ENCODE peak calls at places on chromosomes 3 and 15, in ten cellular contexts. B is memory B cell; G is NCI-H187; H is GM12891; T is A172; M is stimulated activated CD4-positive, alpha-beta T cell treated with anti-CD3 and anti-CD28 coated beads, Interleukin-4, amount 100 ng/mL, for 1 hour; E is islet precursor cell; C is substantia nigra; N is T-helper 2 cell treated with Interferon-gamma antibody and Interleukin-4, amounts not matched to agents 5 μg/mL and 100 μg/mL, for 36 hours; Q is left cardiac atrium. A is an unnamed sample.

GRCh38 chr3:190345027-190345821 is 23.0 kb upstream of the CLDN1 start:
- DNase-seq in C (no peak), Q (peak; percentile 36), M (no peak), B (no peak), T (peak; percentile 92), G (no peak), E (no peak), N (no peak), H (no peak), A (no peak)

GRCh38 chr3:72004749-72005292 is 219.9 kb upstream of the PROK2 start:
- DNase-seq in C (no peak), B (no peak), T (peak; percentile 91), N (no peak), H (no peak), M (no peak), Q (no peak), G (no peak), E (no peak), A (no peak)

GRCh38 chr15:89809093-89809786 is 5.4 kb downstream of the ANPEP start:
- DNase-seq in Q (no peak), G (no peak), E (no peak), C (no peak), H (no peak), N (no peak), B (no peak), T (no peak), M (no peak), A (peak; percentile 49)

GRCh38 chr3:45964139-45964538 is 20.9 kb downstream of the CXCR6 start:
- DNase-seq in E (no peak), C (no peak), T (no peak), Q (no peak), M (peak; percentile 30), N (peak; percentile 74), H (peak; percentile 53), G (no peak), B (no peak), A (no peak)

GRCh38 chr3:134801204-134801958 is 6.3 kb downstream of the EPHB1 start:
- DNase-seq in H (no peak), M (no peak), E (no peak), B (no peak), T (no peak), G (no peak), Q (no peak), N (no peak), C (no peak), A (no peak)

GRCh38 chr3:154252759-154253638 is 71.3 kb downstream of the DHX36 start:
- DNase-seq in B (peak; percentile 46), H (peak; percentile 26), N (peak; percentile 56), M (peak; percentile 75), Q (peak; percentile 92), E (peak; percentile 94), T (peak; percentile 84), C (peak; percentile 93), G (peak; percentile 60), A (peak; percentile 93)

GRCh38 chr3:71659758-71660666 is 65.2 kb downstream of the EIF4E3 start:
- DNase-seq in B (no peak), T (no peak), Q (no peak), E (no peak), H (no peak), M (no peak), C (no peak), N (no peak), G (no peak), A (no peak)

GRCh38 chr15:31405200-31405929 is 78.7 kb downstream of the KLF13 start:
- DNase-seq in Q (no peak), N (no peak), B (no peak), E (no peak), T (peak; percentile 67), G (no peak), C (no peak), M (no peak), H (no peak), A (no peak)

GRCh38 chr15:78077053-78077859 is at the start of gene TBC1D2B:
- DNase-seq in B (peak; percentile 37), C (peak; percentile 40), M (peak; percentile 79), G (no peak), T (no peak), H (peak; percentile 81), E (peak; percentile 71), N (peak; percentile 64), Q (peak; percentile 68), A (peak; percentile 88)

GRCh38 chr3:48238506-48239085 is 2.3 kb upstream of the ZNF589 start:
- DNase-seq in T (no peak), E (no peak), C (no peak), B (no peak), N (no peak), G (no peak), H (no peak), Q (no peak), M (no peak), A (no peak)

GRCh38 chr3:160106905-160107861 is 118.0 kb upstream of the C3orf80 start:
- DNase-seq in T (no peak), E (peak; percentile 82), G (no peak), H (no peak), B (no peak), N (no peak), Q (no peak), M (no peak), C (no peak), A (no peak)

GRCh38 chr3:43996379-43997301 is 245.0 kb upstream of the TOPAZ1 start:
- DNase-seq in M (peak; percentile 9), Q (no peak), H (peak; percentile 18), C (peak; percentile 62), N (no peak), E (peak; percentile 83), B (peak; percentile 23), T (no peak), G (no peak), A (no peak)

GRCh38 chr3:53788038-53788437 is 58.2 kb downstream of the CHDH start:
- DNase-seq in E (no peak), T (no peak), Q (no peak), B (no peak), M (no peak), G (no peak), C (no peak), H (no peak), N (no peak), A (no peak)

GRCh38 chr3:20916966-20917606 is 731.1 kb upstream of the SGO1 start:
- DNase-seq in B (no peak), C (no peak), N (no peak), E (no peak), T (no peak), H (no peak), Q (no peak), M (no peak), G (no peak), A (no peak)

GRCh38 chr3:106673926-106674569 is 703.2 kb upstream of the CCDC54 start:
- DNase-seq in B (no peak), T (no peak), C (no peak), N (no peak), H (no peak), E (no peak), G (no peak), Q (no peak), M (no peak), A (no peak)

GRCh38 chr3:174002543-174002942 is 605.0 kb downstream of the NLGN1 start:
- DNase-seq in N (no peak), H (no peak), C (no peak), E (no peak), T (peak; percentile 21), Q (no peak), G (no peak), M (no peak), B (no peak), A (no peak)

GRCh38 chr3:184234224-184234623 is 4.8 kb downstream of the VWA5B2 start:
- DNase-seq in M (no peak), H (no peak), B (no peak), N (no peak), E (peak; percentile 54), T (peak; percentile 94), G (no peak), C (peak; percentile 44), Q (peak; percentile 57), A (peak; percentile 95)

GRCh38 chr15:72991026-72991425 is 61.2 kb upstream of the NEO1 start:
- DNase-seq in M (no peak), B (no peak), E (no peak), C (no peak), G (no peak), T (peak; percentile 13), H (no peak), N (no peak), Q (no peak), A (no peak)

GRCh38 chr3:53194218-53195065 is 33.4 kb downstream of the PRKCD start:
- DNase-seq in Q (peak; percentile 70), H (no peak), C (no peak), M (no peak), B (no peak), N (no peak), T (peak; percentile 36), G (peak; percentile 16), E (peak; percentile 73), A (peak; percentile 70)

GRCh38 chr3:185403002-185403401 is 40.1 kb downstream of the MAP3K13 start:
- DNase-seq in C (no peak), E (no peak), M (no peak), Q (no peak), H (no peak), N (no peak), T (no peak), G (no peak), B (no peak), A (no peak)

GRCh38 chr15:72033711-72034110 is 84.2 kb downstream of the MYO9A start:
- DNase-seq in E (no peak), G (no peak), H (no peak), B (no peak), C (no peak), N (no peak), M (no peak), T (no peak), Q (no peak), A (no peak)

GRCh38 chr3:65479967-65480366 is 558.8 kb downstream of the MAGI1 start:
- DNase-seq in Q (no peak), H (no peak), G (no peak), B (no peak), E (no peak), N (no peak), M (no peak), T (no peak), C (no peak), A (no peak)

GRCh38 chr3:39718674-39719595 is 90.5 kb upstream of the MYRIP start:
- DNase-seq in M (no peak), H (no peak), N (no peak), Q (no peak), T (peak; percentile 47), E (peak; percentile 90), B (no peak), G (no peak), C (no peak), A (no peak)

GRCh38 chr15:93719941-93720351 is 511.4 kb upstream of the MCTP2 start:
- DNase-seq in H (no peak), E (no peak), M (no peak), N (no peak), G (no peak), T (no peak), Q (no peak), C (no peak), B (no peak), A (no peak)

GRCh38 chr3:143975549-143976152 is 4.0 kb downstream of the DIPK2A start:
- DNase-seq in Q (no peak), H (no peak), N (no peak), E (no peak), T (peak; percentile 44), B (peak; percentile 19), M (no peak), C (no peak), G (no peak), A (no peak)

GRCh38 chr3:101134331-101134730 is 141.1 kb upstream of the ABI3BP start:
- DNase-seq in N (no peak), E (no peak), T (no peak), Q (no peak), B (no peak), G (no peak), H (no peak), C (no peak), M (no peak), A (no peak)

GRCh38 chr3:72060447-72061034 is 275.6 kb upstream of the PROK2 start:
- DNase-seq in B (no peak), G (no peak), N (peak; percentile 23), T (no peak), E (no peak), M (peak; percentile 4), C (no peak), Q (no peak), H (no peak), A (no peak)

GRCh38 chr3:49727924-49728361 is 4.2 kb upstream of the GMPPB start:
- DNase-seq in B (no peak), T (no peak), Q (no peak), G (no peak), C (no peak), H (no peak), E (peak; percentile 41), M (no peak), N (no peak), A (no peak)